ENCODE peak calls at places on chromosomes 2 and 18, in five cellular contexts. Z, S, U, N and V are unnamed samples.
A peak's percentile ranks its signal among the peaks of the same experiment; 100 is the strongest.

GRCh38 chr2:49980774-49981173 is 826.5 kb upstream of the FSHR start:
- DNase-seq in Z (no peak), S (no peak), U (no peak), N (no peak), V (no peak)

GRCh38 chr18:2955966-2956521 is 56.9 kb downstream of the LPIN2 start:
- DNase-seq in Z (no peak), S (no peak), U (no peak), N (no peak), V (no peak)

GRCh38 chr2:106137944-106138903 is 55.9 kb downstream of the UXS1 start:
- DNase-seq in Z (no peak), S (no peak), U (no peak), N (no peak), V (no peak)

GRCh38 chr2:85505551-85506238 is 33.3 kb upstream of the MAT2A start:
- DNase-seq in Z (no peak), S (no peak), U (no peak), N (no peak), V (no peak)

GRCh38 chr2:45004569-45005181 is 4.6 kb downstream of the SIX2 start:
- DNase-seq in Z (peak; percentile 84), S (no peak), U (no peak), N (peak; percentile 74), V (no peak)

GRCh38 chr18:49813071-49813320 is 337 bp downstream of the ACAA2 start:
- DNase-seq in Z (peak; percentile 70), S (no peak), U (peak; percentile 48), N (peak; percentile 60), V (peak; percentile 60)

GRCh38 chr2:9681427-9681817 is 50.6 kb upstream of the YWHAQ start:
- DNase-seq in Z (no peak), S (no peak), U (no peak), N (no peak), V (no peak)

GRCh38 chr18:50298443-50299284 is 11.2 kb upstream of the CXXC1 start:
- DNase-seq in Z (no peak), S (no peak), U (no peak), N (peak; percentile 46), V (no peak)

GRCh38 chr2:193517615-193518014 is 1322.9 kb upstream of the TMEFF2 start:
- DNase-seq in Z (no peak), S (no peak), U (peak; percentile 41), N (no peak), V (no peak)

GRCh38 chr2:181680937-181681811 is 857 bp upstream of the NEUROD1 start:
- DNase-seq in Z (no peak), S (no peak), U (no peak), N (peak; percentile 63), V (no peak)

GRCh38 chr2:125168442-125168841 is 1143.4 kb downstream of the CNTNAP5 start:
- DNase-seq in Z (no peak), S (no peak), U (no peak), N (no peak), V (no peak)
- H3K4me2 ChIP-seq in Z (no peak overlapping the region), S (no peak overlapping the region), U (no peak overlapping the region), N (no peak overlapping the region), V (no peak overlapping the region)

DNA sequence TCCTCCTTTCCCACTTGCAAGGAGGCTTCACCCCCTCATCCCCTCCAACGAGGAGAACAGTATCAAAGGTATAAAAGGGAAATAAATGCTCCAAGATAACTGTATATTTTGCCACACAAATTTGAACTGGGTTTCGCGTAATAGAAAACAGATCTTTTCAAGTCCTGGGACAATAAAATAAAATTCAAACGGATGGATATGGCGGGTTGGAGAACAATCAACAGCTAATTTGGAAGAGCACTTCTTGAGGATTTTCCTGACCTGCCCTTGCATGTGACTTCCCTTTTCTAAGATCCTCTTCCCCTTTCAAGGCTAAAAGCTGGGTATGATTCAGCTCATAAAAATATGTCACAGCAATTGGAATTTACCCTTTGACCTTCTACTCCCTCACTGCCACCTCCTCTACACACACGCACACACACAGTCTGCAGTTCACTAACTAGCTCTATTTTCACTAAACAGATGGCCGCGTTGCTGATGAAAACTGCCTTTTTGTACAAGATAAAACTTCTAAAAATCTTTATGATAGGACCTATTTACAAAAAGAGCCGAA is 386.9 kb downstream of the FIGN start:
- DNase-seq in Z (peak; percentile 73), S (peak; percentile 56), U (no peak), N (peak; percentile 41), V (peak; percentile 66)
- H3K4me3 ChIP-seq in Z (no peak overlapping the region), S (no peak overlapping the region), U (no peak overlapping the region), N (peak overlapping the region; percentile 58), V (peak overlapping the region; percentile 21)

GRCh38 chr18:22813648-22814328 is 119.3 kb upstream of the RBBP8 start:
- DNase-seq in Z (peak; percentile 53), S (no peak), U (peak; percentile 30), N (peak; percentile 56), V (peak; percentile 57)
- H3K4me2 ChIP-seq in Z (no peak overlapping the region), S (no peak overlapping the region), U (no peak overlapping the region), N (no peak overlapping the region), V (no peak overlapping the region)

GRCh38 chr2:232420073-232420454 is 13.4 kb downstream of the ALPG start:
- DNase-seq in Z (peak; percentile 33), S (no peak), U (no peak), N (peak; percentile 61), V (no peak)

GRCh38 chr2:232422051-232422450 is 15.4 kb downstream of the ALPG start:
- DNase-seq in Z (no peak), S (no peak), U (no peak), N (no peak), V (no peak)

GRCh38 chr2:232419245-232420072 is 12.8 kb downstream of the ALPG start:
- DNase-seq in Z (peak; percentile 49), S (no peak), U (no peak), N (peak; percentile 74), V (no peak)

GRCh38 chr2:232421189-232421785 is 14.6 kb downstream of the ALPG start:
- DNase-seq in Z (peak; percentile 60), S (no peak), U (no peak), N (peak; percentile 75), V (no peak)

GRCh38 chr2:232420463-232421188 is 14.0 kb downstream of the ALPG start:
- DNase-seq in Z (peak; percentile 72), S (no peak), U (no peak), N (peak; percentile 77), V (peak; percentile 79)
- H3K4me3 ChIP-seq in Z (no peak overlapping the region), S (peak overlapping the region; percentile 64), U (no peak overlapping the region), N (peak overlapping the region; percentile 91), V (peak overlapping the region; percentile 23)